ENCODE peak calls at places on chromosome 18, in seven cellular contexts. D is AG10803, N is neural progenitor cell, Q is Daoy, I is GM23338, V is RKO, R is tibial artery. E is an unnamed sample.

GRCh38 chr18:26685438-26686173 is 137.3 kb upstream of the KCTD1 start:
- DNase-seq in Q (no peak), V (no peak), R (no peak), I (peak; percentile 35), D (no peak), N (peak; percentile 46), E (no peak)

GRCh38 chr18:49101230-49101629 is 150.5 kb upstream of the SMAD7 start:
- DNase-seq in Q (no peak), N (no peak), I (no peak), D (no peak), V (no peak), R (no peak), E (no peak)

GRCh38 chr18:26207937-26208336 is 18.3 kb upstream of the TAF4B start:
- DNase-seq in N (no peak), D (no peak), I (no peak), Q (no peak), R (no peak), V (no peak), E (no peak)

GRCh38 chr18:32093523-32093922 is 1.8 kb downstream of the RNF138 start:
- DNase-seq in N (no peak), R (no peak), I (no peak), Q (no peak), V (peak; percentile 58), D (no peak), E (peak; percentile 18)

GRCh38 chr18:60053747-60054304 is 154.0 kb downstream of the PMAIP1 start:
- DNase-seq in R (no peak), I (peak; percentile 30), D (peak; percentile 89), Q (peak; percentile 95), N (peak; percentile 11), V (peak; percentile 92), E (no peak)

GRCh38 chr18:48959921-48960920 is 9.5 kb upstream of the SMAD7 start:
- DNase-seq in V (no peak), R (no peak), I (peak; percentile 95), Q (peak; percentile 69), D (peak; percentile 56), N (peak; percentile 78), E (no peak)

GRCh38 chr18:70363861-70364260 is 75.0 kb downstream of the SOCS6 start:
- DNase-seq in V (peak; percentile 37), R (no peak), D (peak; percentile 50), N (no peak), I (no peak), Q (no peak), E (no peak)

GRCh38 chr18:8843005-8843404 is 137.6 kb downstream of the MTCL1 start:
- DNase-seq in R (no peak), V (no peak), N (no peak), I (no peak), Q (no peak), D (no peak), E (no peak)

GRCh38 chr18:50473896-50474295 is 86.0 kb upstream of the MAPK4 start:
- DNase-seq in I (no peak), V (no peak), N (no peak), R (no peak), Q (no peak), D (no peak), E (no peak)

GRCh38 chr18:26547302-26548143 is 830 bp downstream of the KCTD1 start:
- DNase-seq in D (peak; percentile 76), N (peak; percentile 92), R (peak; percentile 61), Q (no peak), V (peak; percentile 53), I (peak; percentile 92), E (peak; percentile 84)

GRCh38 chr18:35588995-35589394 is 7.5 kb downstream of the GALNT1 start:
- DNase-seq in I (peak; percentile 86), V (no peak), N (peak; percentile 35), R (no peak), Q (no peak), D (no peak), E (no peak)

GRCh38 chr18:79460445-79461300 is 64.9 kb downstream of the NFATC1 start:
- DNase-seq in D (peak; percentile 11), Q (no peak), R (no peak), V (no peak), I (no peak), N (no peak), E (no peak)

GRCh38 chr18:79937103-79937860 is 14.2 kb downstream of the SLC66A2 start:
- DNase-seq in Q (no peak), V (no peak), I (no peak), R (peak; percentile 11), N (no peak), D (no peak), E (no peak)

GRCh38 chr18:68152770-68153169 is 562.1 kb downstream of the TMX3 start:
- DNase-seq in Q (no peak), N (peak; percentile 17), R (no peak), I (peak; percentile 66), D (no peak), V (peak; percentile 7), E (no peak)

GRCh38 chr18:12086249-12086648 is 7.4 kb upstream of the ANKRD62 start:
- DNase-seq in V (no peak), R (no peak), D (no peak), I (no peak), Q (no peak), N (no peak), E (no peak)

GRCh38 chr18:29840101-29840500 is 1202.4 kb downstream of the DSC3 start:
- DNase-seq in R (no peak), N (no peak), D (peak; percentile 81), I (no peak), V (peak; percentile 64), Q (peak; percentile 62), E (no peak)

GRCh38 chr18:415627-416612 is 84.6 kb downstream of the COLEC12 start:
- DNase-seq in I (no peak), V (peak; percentile 37), N (no peak), D (peak; percentile 85), Q (peak; percentile 69), R (no peak), E (no peak)

GRCh38 chr18:73674466-73674865 is 473.2 kb downstream of the FBXO15 start:
- DNase-seq in N (no peak), V (no peak), D (no peak), I (no peak), R (no peak), Q (no peak), E (no peak)

GRCh38 chr18:3040881-3041280 is 27.9 kb upstream of the LPIN2 start:
- DNase-seq in Q (no peak), N (no peak), D (no peak), R (no peak), I (no peak), V (no peak), E (no peak)

GRCh38 chr18:70645971-70646370 is 357.1 kb downstream of the SOCS6 start:
- DNase-seq in Q (peak; percentile 5), D (no peak), I (no peak), N (no peak), R (no peak), V (peak; percentile 87), E (no peak)

GRCh38 chr18:27685807-27686412 is 491.0 kb downstream of the CDH2 start:
- DNase-seq in I (peak; percentile 72), V (peak; percentile 38), Q (peak; percentile 26), N (peak; percentile 47), R (no peak), D (peak; percentile 42), E (no peak)

GRCh38 chr18:23972416-23972815 is 42.1 kb upstream of the TTC39C start:
- DNase-seq in D (no peak), N (no peak), Q (no peak), V (no peak), I (no peak), R (no peak), E (no peak)

GRCh38 chr18:477565-477964 is 22.9 kb downstream of the COLEC12 start:
- DNase-seq in V (no peak), R (no peak), D (no peak), I (peak; percentile 63), Q (no peak), N (no peak), E (no peak)

GRCh38 chr18:64668563-64668962 is 519.7 kb upstream of the LINC00305 start:
- DNase-seq in N (no peak), V (no peak), Q (no peak), R (no peak), D (no peak), I (no peak), E (no peak)

GRCh38 chr18:52367962-52368745 is 28.2 kb downstream of the DCC start:
- DNase-seq in R (no peak), Q (no peak), D (no peak), V (no peak), N (no peak), I (no peak), E (no peak)

GRCh38 chr18:32907656-32908441 is 135.0 kb upstream of the KLHL14 start:
- DNase-seq in V (no peak), R (no peak), D (no peak), I (no peak), Q (no peak), N (no peak), E (no peak)

GRCh38 chr18:10122116-10122515 is 208.3 kb downstream of the VAPA start:
- DNase-seq in N (no peak), Q (peak; percentile 70), V (no peak), R (no peak), D (peak; percentile 97), I (no peak), E (no peak)

GRCh38 chr18:58691256-58691655 is 20.0 kb downstream of the MALT1 start:
- DNase-seq in Q (no peak), D (peak; percentile 27), I (no peak), V (no peak), N (no peak), R (no peak), E (no peak)